ENCODE peak calls at places on chromosomes 3 and 15, in four cellular contexts. One of them, this sample, is unnamed.

GRCh38 chr3:156151824-156152428 is 31.5 kb downstream of the KCNAB1 start:
- DNase-seq in brain microvascular endothelial cell: peak
- DNase-seq in IMR-90: peak
- DNase-seq in SJSA1: peak
- DNase-seq in this sample: peak

GRCh38 chr3:8739757-8740508 is 6.3 kb downstream of the CAV3 start:
- DNase-seq in brain microvascular endothelial cell: peak
- DNase-seq in IMR-90: peak
- DNase-seq in SJSA1: peak
- DNase-seq in this sample: peak

GRCh38 chr3:45497963-45498362 is 96.6 kb upstream of the LIMD1 start:
- DNase-seq in IMR-90: no peak
- DNase-seq in brain microvascular endothelial cell: no peak
- DNase-seq in SJSA1: no peak
- DNase-seq in this sample: no peak

GRCh38 chr3:134640872-134641470 is 9.9 kb downstream of the KY start:
- DNase-seq in brain microvascular endothelial cell: peak
- DNase-seq in IMR-90: peak
- DNase-seq in SJSA1: peak
- DNase-seq in this sample: peak

GRCh38 chr15:89143503-89144162 is 55.4 kb downstream of the ABHD2 start:
- DNase-seq in brain microvascular endothelial cell: peak
- DNase-seq in IMR-90: peak
- DNase-seq in SJSA1: peak
- DNase-seq in this sample: peak

GRCh38 chr15:95857124-95857757 is 473.3 kb upstream of the NR2F2 start:
- DNase-seq in IMR-90: peak
- DNase-seq in SJSA1: no peak
- DNase-seq in brain microvascular endothelial cell: peak
- DNase-seq in this sample: peak

GRCh38 chr3:184177331-184177731 is 2.7 kb downstream of the AP2M1 start:
- DNase-seq in brain microvascular endothelial cell: peak
- DNase-seq in SJSA1: no peak
- DNase-seq in IMR-90: peak
- DNase-seq in this sample: peak

GRCh38 chr15:28109626-28110415 is 10.7 kb upstream of the OCA2 start:
- DNase-seq in IMR-90: no peak
- DNase-seq in brain microvascular endothelial cell: no peak
- DNase-seq in SJSA1: no peak
- DNase-seq in this sample: no peak

GRCh38 chr3:195068481-195069080 is 202.4 kb downstream of the XXYLT1 start:
- DNase-seq in brain microvascular endothelial cell: no peak
- DNase-seq in IMR-90: no peak
- DNase-seq in SJSA1: no peak
- DNase-seq in this sample: no peak

GRCh38 chr3:155131104-155131503 is 51.0 kb downstream of the MME start:
- DNase-seq in IMR-90: peak
- DNase-seq in brain microvascular endothelial cell: peak
- DNase-seq in SJSA1: no peak
- DNase-seq in this sample: peak

GRCh38 chr3:13709706-13710105 is 160.8 kb downstream of the FBLN2 start:
- DNase-seq in IMR-90: no peak
- DNase-seq in brain microvascular endothelial cell: no peak
- DNase-seq in SJSA1: no peak
- DNase-seq in this sample: no peak

GRCh38 chr15:74134387-74135027 is 4.1 kb downstream of the ISLR2 start:
- DNase-seq in brain microvascular endothelial cell: no peak
- DNase-seq in IMR-90: peak
- DNase-seq in SJSA1: peak
- DNase-seq in this sample: no peak

GRCh38 chr15:56968821-56969220 is 50.4 kb downstream of the TCF12 start:
- DNase-seq in SJSA1: no peak
- DNase-seq in IMR-90: no peak
- DNase-seq in brain microvascular endothelial cell: no peak
- DNase-seq in this sample: no peak

GRCh38 chr3:57856675-57857074 is 100.6 kb downstream of the SLMAP start:
- DNase-seq in brain microvascular endothelial cell: no peak
- DNase-seq in IMR-90: peak
- DNase-seq in SJSA1: no peak
- DNase-seq in this sample: peak

GRCh38 chr3:161233557-161233956 is 12.4 kb downstream of the NMD3 start:
- DNase-seq in brain microvascular endothelial cell: no peak
- DNase-seq in SJSA1: no peak
- DNase-seq in IMR-90: peak
- DNase-seq in this sample: no peak

GRCh38 chr3:182725372-182726251 is 67.7 kb upstream of the ATP11B start:
- DNase-seq in brain microvascular endothelial cell: no peak
- DNase-seq in IMR-90: no peak
- DNase-seq in SJSA1: no peak
- DNase-seq in this sample: peak

GRCh38 chr3:33790091-33790490 is 8.3 kb upstream of the PDCD6IP start:
- DNase-seq in brain microvascular endothelial cell: no peak
- DNase-seq in IMR-90: no peak
- DNase-seq in SJSA1: no peak
- DNase-seq in this sample: no peak

GRCh38 chr3:33787328-33788009 is 11.0 kb upstream of the PDCD6IP start:
- DNase-seq in brain microvascular endothelial cell: peak
- DNase-seq in SJSA1: peak
- DNase-seq in IMR-90: peak
- DNase-seq in this sample: peak

GRCh38 chr3:33789183-33789954 is 9.1 kb upstream of the PDCD6IP start:
- DNase-seq in SJSA1: no peak
- DNase-seq in brain microvascular endothelial cell: no peak
- DNase-seq in IMR-90: no peak
- DNase-seq in this sample: no peak

GRCh38 chr3:33791477-33792166 is 6.8 kb upstream of the PDCD6IP start:
- DNase-seq in SJSA1: no peak
- DNase-seq in brain microvascular endothelial cell: peak
- DNase-seq in IMR-90: peak
- DNase-seq in this sample: no peak

DNA sequence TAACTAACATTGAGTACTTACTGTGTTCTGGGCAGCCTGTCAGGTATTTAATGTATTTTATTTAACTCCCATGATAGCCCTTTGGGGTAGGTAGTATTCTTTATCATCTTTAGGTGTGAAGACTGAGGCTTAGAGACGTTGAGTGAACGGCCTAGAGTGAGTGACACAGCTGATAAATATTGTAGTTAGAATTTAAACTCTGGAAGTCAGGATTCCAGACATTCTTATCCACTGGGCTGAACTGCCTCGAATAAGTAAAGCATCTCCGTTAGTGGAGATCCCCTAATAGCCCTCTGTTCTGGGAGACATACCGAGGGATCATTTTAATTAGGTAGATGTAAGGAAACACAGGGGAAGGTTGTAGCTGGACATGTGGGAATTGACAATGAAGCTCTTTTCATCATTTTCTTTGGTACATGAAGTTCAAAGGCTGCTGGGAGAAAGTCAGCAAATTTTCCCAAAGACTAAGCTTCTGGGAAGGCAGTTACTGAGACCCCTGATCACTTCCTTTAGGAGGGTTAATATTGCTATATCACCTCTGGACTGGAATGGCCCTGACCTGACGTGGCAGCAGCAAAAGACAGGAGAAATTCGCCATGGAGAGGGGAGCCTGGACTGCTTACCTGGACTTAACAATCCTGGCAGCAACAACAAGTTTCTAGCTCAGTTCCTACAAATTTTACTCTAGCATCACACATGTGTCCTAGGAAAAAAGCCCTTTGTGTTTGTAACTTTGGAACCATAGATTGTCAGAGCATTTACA is 11.7 kb upstream of the PDCD6IP start:
- DNase-seq in SJSA1: no peak
- DNase-seq in brain microvascular endothelial cell: peak
- DNase-seq in IMR-90: no peak
- DNase-seq in this sample: no peak
- H3K4me3 ChIP-seq in SJSA1: no peak
- H3K4me3 ChIP-seq in brain microvascular endothelial cell: peak
- H3K4me3 ChIP-seq in IMR-90: no peak
- H3K4me3 ChIP-seq in this sample: peak

GRCh38 chr3:69354948-69355347 is 30.9 kb downstream of the FRMD4B start:
- DNase-seq in IMR-90: no peak
- DNase-seq in SJSA1: no peak
- DNase-seq in brain microvascular endothelial cell: peak
- DNase-seq in this sample: no peak

GRCh38 chr3:69353088-69353478 is 32.8 kb downstream of the FRMD4B start:
- DNase-seq in SJSA1: no peak
- DNase-seq in IMR-90: no peak
- DNase-seq in brain microvascular endothelial cell: no peak
- DNase-seq in this sample: no peak

GRCh38 chr3:69352305-69353087 is 33.4 kb downstream of the FRMD4B start:
- DNase-seq in IMR-90: no peak
- DNase-seq in brain microvascular endothelial cell: no peak
- DNase-seq in SJSA1: no peak
- DNase-seq in this sample: no peak

GRCh38 chr3:69357196-69357595 is 28.7 kb downstream of the FRMD4B start:
- DNase-seq in brain microvascular endothelial cell: no peak
- DNase-seq in IMR-90: no peak
- DNase-seq in SJSA1: no peak
- DNase-seq in this sample: no peak

DNA sequence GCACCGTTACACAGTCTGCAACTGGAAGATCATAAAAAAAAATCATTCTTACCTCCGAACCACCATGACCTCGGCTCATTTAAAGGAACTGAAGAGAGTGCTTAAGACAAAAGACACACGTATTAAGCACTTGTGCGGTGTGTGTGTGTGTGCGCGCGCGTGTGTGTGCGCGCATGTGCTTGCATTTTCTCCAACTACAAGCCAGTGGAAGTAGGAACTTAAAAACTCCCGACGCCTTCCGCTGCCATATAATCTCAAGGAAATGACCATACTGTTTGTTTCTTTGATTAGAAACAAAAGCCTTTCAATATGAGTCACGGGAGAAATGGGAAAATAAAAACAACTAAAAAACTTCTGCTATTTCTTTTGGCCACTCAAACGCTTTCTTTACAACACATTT is 32.4 kb downstream of the FRMD4B start:
- DNase-seq in SJSA1: no peak
- DNase-seq in brain microvascular endothelial cell: no peak
- DNase-seq in IMR-90: no peak
- DNase-seq in this sample: peak
- H3K4me3 ChIP-seq in SJSA1: no peak
- H3K4me3 ChIP-seq in brain microvascular endothelial cell: no peak
- H3K4me3 ChIP-seq in IMR-90: no peak
- H3K4me3 ChIP-seq in this sample: no peak

GRCh38 chr15:51602484-51602883 is 20.1 kb downstream of the DMXL2 start:
- DNase-seq in IMR-90: no peak
- DNase-seq in SJSA1: no peak
- DNase-seq in brain microvascular endothelial cell: no peak
- DNase-seq in this sample: no peak
- H3K4me3 ChIP-seq in IMR-90: no peak
- H3K4me3 ChIP-seq in SJSA1: no peak
- H3K4me3 ChIP-seq in brain microvascular endothelial cell: no peak
- H3K4me3 ChIP-seq in this sample: no peak

DNA sequence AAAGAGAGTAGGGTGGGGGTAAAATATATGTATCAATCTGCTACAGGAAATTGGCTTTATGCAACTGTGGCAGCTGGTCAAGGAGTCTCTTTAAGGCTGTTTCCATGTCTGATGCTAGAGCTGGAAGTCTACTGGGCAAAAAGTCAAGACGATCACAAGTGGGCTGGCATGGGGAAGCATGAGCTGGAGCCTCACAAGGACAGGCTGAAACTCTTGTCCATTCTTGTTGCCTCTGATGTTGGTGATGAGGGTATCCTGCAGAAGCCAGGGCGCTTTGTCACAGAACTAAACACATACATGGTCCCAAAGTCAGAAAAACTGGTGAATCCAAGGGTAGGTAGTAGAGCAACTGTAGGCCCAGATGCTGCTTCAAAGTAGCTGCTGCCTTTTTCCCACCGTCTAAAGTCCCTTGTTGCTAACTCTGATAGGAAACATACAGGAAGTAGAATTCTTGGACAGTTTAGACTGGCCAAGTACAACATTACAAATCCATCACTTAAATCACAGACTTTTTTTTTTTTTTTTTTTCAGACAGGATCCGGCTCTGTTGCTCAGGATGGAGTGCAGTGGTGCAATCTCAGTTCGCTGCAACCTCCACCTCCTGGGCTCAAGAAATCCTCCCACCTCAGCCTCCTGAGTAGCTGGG is 54.2 kb downstream of the RPL39L start:
- DNase-seq in brain microvascular endothelial cell: no peak
- DNase-seq in IMR-90: no peak
- DNase-seq in SJSA1: no peak
- DNase-seq in this sample: peak
- H3K4me3 ChIP-seq in brain microvascular endothelial cell: no peak
- H3K4me3 ChIP-seq in IMR-90: no peak
- H3K4me3 ChIP-seq in SJSA1: no peak
- H3K4me3 ChIP-seq in this sample: no peak

DNA sequence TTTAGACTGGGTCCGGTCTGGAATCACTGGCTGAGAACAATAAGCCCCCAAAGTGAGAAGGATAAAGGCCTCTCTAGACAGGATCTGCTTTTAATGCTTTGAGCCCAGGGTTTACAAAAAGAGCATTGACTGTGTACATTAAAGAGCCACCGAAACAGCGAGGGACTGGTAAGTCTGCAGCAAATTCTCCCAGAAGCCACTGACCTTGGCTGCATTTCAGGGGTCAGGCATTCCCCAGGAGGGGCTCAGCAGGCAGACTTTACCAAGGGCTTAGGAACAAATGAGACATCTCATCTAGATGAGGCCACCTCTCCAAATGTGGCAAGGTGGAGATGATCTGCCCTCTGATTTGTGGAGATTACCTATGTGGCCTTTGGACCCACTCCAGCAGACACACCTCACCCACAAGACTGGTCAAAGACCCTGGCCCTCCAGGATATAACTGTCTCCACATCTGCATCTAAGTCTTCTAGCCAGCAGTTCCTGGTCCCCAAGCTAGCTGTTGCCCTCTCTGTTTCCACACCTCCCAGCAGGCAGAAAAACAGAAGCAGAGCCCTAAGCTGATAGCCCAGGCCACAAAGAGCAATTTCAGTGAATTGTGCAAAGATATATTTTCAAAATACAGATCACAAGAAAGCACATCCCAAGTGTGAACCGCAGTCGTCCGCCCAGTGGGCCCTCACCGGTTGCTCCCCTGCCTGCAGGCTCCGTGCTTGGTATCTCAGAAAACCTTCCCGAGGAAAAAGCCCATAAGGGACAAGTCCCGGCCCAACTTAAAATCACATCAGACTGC is 2.7 kb downstream of the TNIK start:
- DNase-seq in brain microvascular endothelial cell: no peak
- DNase-seq in IMR-90: no peak
- DNase-seq in SJSA1: no peak
- DNase-seq in this sample: no peak
- H3K4me3 ChIP-seq in brain microvascular endothelial cell: peak
- H3K4me3 ChIP-seq in IMR-90: no peak
- H3K4me3 ChIP-seq in SJSA1: no peak
- H3K4me3 ChIP-seq in this sample: peak